ENCODE peak calls at places on chromosome 4, in eight cellular contexts. O is left ventricle myocardium inferior, K is endothelial cell of umbilical vein, I is lower lobe of right lung, V is thoracic aorta, U is Calu3, R is kidney epithelial cell, L is neural crest cell. F is an unnamed sample.

GRCh38 chr4:109629775-109630174 is 69.7 kb downstream of the MCUB start:
- DNase-seq in O (no peak), K (no peak), I (no peak), V (no peak), U (no peak), R (no peak), L (no peak), F (no peak)

GRCh38 chr4:171117457-171117856 is 695.7 kb upstream of the GALNTL6 start:
- DNase-seq in O (no peak), K (no peak), I (no peak), V (no peak), U (no peak), R (peak; percentile 1), L (no peak), F (no peak)

GRCh38 chr4:54320826-54321320 is 91.8 kb downstream of the PDGFRA start:
- DNase-seq in O (no peak), K (no peak), I (no peak), V (no peak), U (no peak), R (no peak), L (no peak), F (no peak)

GRCh38 chr4:151990201-151990600 is 229.4 kb upstream of the GATB start:
- DNase-seq in O (no peak), K (no peak), I (no peak), V (no peak), U (no peak), R (peak; percentile 44), L (no peak), F (peak; percentile 67)

GRCh38 chr4:99722662-99723061 is 65.0 kb upstream of the C4orf54 start:
- DNase-seq in O (no peak), K (no peak), I (no peak), V (no peak), U (no peak), R (no peak), L (no peak), F (no peak)

GRCh38 chr4:1248262-1249147 is at the start of gene CTBP1:
- DNase-seq in O (peak; percentile 79), K (peak; percentile 86), I (peak; percentile 85), V (no peak), U (peak; percentile 80), R (no peak), L (peak; percentile 73), F (no peak)

GRCh38 chr4:76856183-76856969 is 41.6 kb downstream of the SOWAHB start:
- DNase-seq in O (no peak), K (peak; percentile 63), I (no peak), V (no peak), U (no peak), R (no peak), L (peak; percentile 29), F (peak; percentile 41)

GRCh38 chr4:85607624-85608023 is 132.7 kb downstream of the ARHGAP24 start:
- DNase-seq in O (no peak), K (no peak), I (no peak), V (no peak), U (no peak), R (no peak), L (no peak), F (no peak)

GRCh38 chr4:163330828-163331628 is 1.4 kb downstream of the NPY1R start:
- DNase-seq in O (no peak), K (no peak), I (no peak), V (no peak), U (no peak), R (no peak), L (no peak), F (no peak)

GRCh38 chr4:173167793-173168395 is 717 bp upstream of the GALNT7 start:
- DNase-seq in O (no peak), K (peak; percentile 54), I (peak; percentile 60), V (no peak), U (peak; percentile 45), R (no peak), L (no peak), F (no peak)

GRCh38 chr4:141609243-141609642 is 27.1 kb upstream of the IL15 start:
- DNase-seq in O (no peak), K (peak; percentile 10), I (peak; percentile 50), V (no peak), U (peak; percentile 40), R (no peak), L (no peak), F (no peak)

GRCh38 chr4:147078875-147079658 is 133.4 kb upstream of the TTC29 start:
- DNase-seq in O (peak; percentile 20), K (peak; percentile 53), I (no peak), V (no peak), U (no peak), R (no peak), L (no peak), F (no peak)

GRCh38 chr4:79607979-79608378 is 200.0 kb upstream of the GK2 start:
- DNase-seq in O (no peak), K (no peak), I (no peak), V (no peak), U (no peak), R (no peak), L (no peak), F (no peak)

GRCh38 chr4:127307996-127308395 is 324.8 kb upstream of the INTU start:
- DNase-seq in O (no peak), K (no peak), I (no peak), V (no peak), U (no peak), R (no peak), L (no peak), F (no peak)

GRCh38 chr4:1417522-1418390 is 11.5 kb upstream of the NKX1-1 start:
- DNase-seq in O (no peak), K (no peak), I (peak; percentile 20), V (no peak), U (no peak), R (no peak), L (no peak), F (no peak)

GRCh38 chr4:182888894-182889293 is 28.3 kb downstream of the DCTD start:
- DNase-seq in O (no peak), K (no peak), I (no peak), V (no peak), U (no peak), R (no peak), L (no peak), F (no peak)

GRCh38 chr4:182885738-182886077 is 31.5 kb downstream of the DCTD start:
- DNase-seq in O (no peak), K (no peak), I (no peak), V (no peak), U (no peak), R (no peak), L (no peak), F (no peak)

GRCh38 chr4:182893490-182893889 is 23.7 kb downstream of the DCTD start:
- DNase-seq in O (no peak), K (no peak), I (no peak), V (no peak), U (no peak), R (no peak), L (no peak), F (no peak)

GRCh38 chr4:182886768-182887167 is 30.4 kb downstream of the DCTD start:
- DNase-seq in O (no peak), K (no peak), I (no peak), V (no peak), U (no peak), R (no peak), L (no peak), F (no peak)

DNA sequence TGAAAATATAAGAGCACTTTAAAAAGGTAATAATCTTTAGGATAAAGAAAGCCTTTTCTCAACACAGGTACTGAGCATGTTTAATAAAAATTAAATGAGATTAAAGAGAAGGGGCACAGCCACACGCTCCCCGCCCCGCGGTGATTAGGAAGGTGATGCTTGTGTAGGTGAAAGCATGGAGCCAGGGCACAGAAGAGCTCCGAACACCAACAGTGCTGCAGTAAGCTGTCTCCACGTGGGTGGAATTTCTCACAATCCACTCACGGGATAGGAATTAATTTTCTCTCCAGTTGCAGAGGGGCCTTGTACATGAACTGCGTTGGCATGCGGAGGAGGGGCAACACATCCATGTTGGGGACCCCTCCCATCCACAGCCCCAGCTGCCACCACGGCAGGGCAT is 27.0 kb downstream of the DCTD start:
- DNase-seq in O (no peak), K (no peak), I (no peak), V (no peak), U (no peak), R (no peak), L (no peak), F (no peak)
- TF ChIP-seq CTCF in O (no peak), K (no peak), I (no peak), V (no peak), U (no peak), R (no peak), L (no peak), F (no peak)

DNA sequence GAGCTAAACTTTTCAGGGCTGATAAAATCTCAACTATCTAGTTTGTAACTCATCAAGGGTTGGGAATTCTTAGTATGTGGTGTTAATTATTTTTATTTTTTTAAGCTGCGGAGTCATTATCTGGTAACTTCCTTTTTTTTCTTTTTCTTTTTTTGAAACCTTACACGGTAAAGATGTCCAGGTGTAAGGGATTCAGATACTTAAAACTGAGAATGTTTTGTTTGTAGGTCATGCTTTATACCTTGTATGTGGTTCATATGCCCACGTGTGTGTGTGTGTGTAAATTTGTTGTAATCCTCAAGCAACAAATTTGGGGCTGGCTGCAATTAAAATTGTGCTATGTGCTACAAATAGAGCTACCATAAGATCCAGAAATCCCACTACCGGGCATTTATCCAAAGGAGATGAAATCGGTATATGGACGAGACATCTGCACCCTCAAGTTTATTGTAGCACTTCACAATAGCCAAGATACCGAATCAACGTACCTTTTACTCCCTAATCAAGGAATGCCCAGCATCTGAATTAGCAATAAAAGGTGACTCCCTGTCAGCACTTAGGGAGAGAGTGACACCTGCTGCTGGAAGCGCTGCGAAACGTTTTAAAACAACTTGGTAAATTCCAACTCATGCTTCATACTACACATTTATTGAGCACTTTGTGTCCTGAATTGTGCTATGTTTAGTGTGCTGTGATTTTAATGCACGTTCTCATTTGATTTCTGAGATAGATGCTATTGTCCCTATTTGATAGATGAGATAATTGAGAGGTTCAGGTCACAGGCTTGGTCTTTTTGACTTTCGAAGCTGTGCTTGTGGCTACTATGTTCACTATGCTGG is 16.1 kb downstream of the MSMO1 start:
- DNase-seq in O (no peak), K (peak; percentile 53), I (no peak), V (no peak), U (no peak), R (no peak), L (no peak), F (no peak)
- TF ChIP-seq CTCF in O (peak; percentile 56), K (peak; percentile 20), I (peak; percentile 34), V (peak; percentile 15), U (no peak), R (peak; percentile 31), L (peak; percentile 43), F (no peak)

GRCh38 chr4:139453371-139454110 is 380 bp upstream of the RAB33B start:
- DNase-seq in O (peak; percentile 98), K (peak; percentile 98), I (peak; percentile 99), V (peak; percentile 96), U (peak; percentile 93), R (peak; percentile 87), L (peak; percentile 89), F (peak; percentile 87)
- TF ChIP-seq CTCF in O (no peak), K (peak; percentile 4), I (peak; percentile 4), V (no peak), U (peak; percentile 11), R (no peak), L (peak; percentile 34), F (peak; percentile 17)

DNA sequence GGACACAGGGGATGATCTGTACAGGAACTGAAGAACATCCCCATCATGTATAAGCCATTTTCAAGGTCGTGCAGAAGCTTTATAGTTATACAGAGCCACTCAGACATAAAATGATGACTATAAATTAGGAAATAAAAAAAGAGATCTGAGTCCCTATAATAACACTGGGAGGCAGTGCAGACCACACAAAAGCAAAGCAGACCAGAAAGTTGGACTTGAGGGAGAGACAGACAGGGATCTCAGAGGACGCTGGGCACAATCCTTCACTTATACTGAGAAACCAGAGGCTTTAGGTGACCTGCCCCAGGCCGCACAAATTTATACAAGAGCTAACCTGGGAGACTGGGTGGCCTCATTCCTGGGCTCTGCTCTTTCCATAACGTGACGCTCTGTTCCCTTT is 70.5 kb downstream of the HADH start:
- DNase-seq in O (no peak), K (no peak), I (no peak), V (no peak), U (peak; percentile 17), R (no peak), L (no peak), F (no peak)
- TF ChIP-seq CTCF in O (peak; percentile 57), K (no peak), I (peak; percentile 16), V (no peak), U (no peak), R (peak; percentile 37), L (peak; percentile 60), F (no peak)